ENCODE peak calls at places on chromosome 5, in ten cellular contexts. M, X, G, H, W, R, Y, K, A and J are unnamed samples.

GRCh38 chr5:156640751-156641241 is 209.3 kb upstream of the PPP1R2B start:
- DNase-seq in M (no peak), X (no peak), G (no peak), H (no peak), W (no peak), R (peak), Y (no peak), K (peak), A (no peak), J (no peak)

GRCh38 chr5:76270214-76270613 is 132.9 kb upstream of the IQGAP2 start:
- DNase-seq in M (no peak), X (no peak), G (no peak), H (peak), W (no peak), R (no peak), Y (no peak), K (no peak), A (no peak), J (no peak)

GRCh38 chr5:171336486-171337206 is 27.6 kb downstream of the TLX3 start:
- DNase-seq in M (peak), X (peak), G (no peak), H (peak), W (peak), R (peak), Y (peak), K (peak), A (peak), J (no peak)

GRCh38 chr5:1799110-1799601 is 481 bp downstream of the MRPL36 start:
- DNase-seq in M (no peak), X (peak), G (no peak), H (peak), W (no peak), R (peak), Y (peak), K (no peak), A (peak), J (no peak)

GRCh38 chr5:109922396-109922995 is 232.8 kb downstream of the MAN2A1 start:
- DNase-seq in M (no peak), X (no peak), G (no peak), H (no peak), W (no peak), R (no peak), Y (peak), K (no peak), A (no peak), J (no peak)

GRCh38 chr5:10672285-10673044 is 88.6 kb downstream of the DAP start:
- DNase-seq in M (no peak), X (no peak), G (no peak), H (no peak), W (no peak), R (no peak), Y (no peak), K (no peak), A (no peak), J (no peak)

GRCh38 chr5:56269216-56269927 is 36.2 kb upstream of the ANKRD55 start:
- DNase-seq in M (no peak), X (peak), G (peak), H (peak), W (peak), R (peak), Y (peak), K (peak), A (no peak), J (no peak)

GRCh38 chr5:55866934-55867333 is 15.8 kb downstream of the IL31RA start:
- DNase-seq in M (no peak), X (no peak), G (no peak), H (no peak), W (no peak), R (no peak), Y (no peak), K (no peak), A (no peak), J (no peak)

GRCh38 chr5:96977228-96977627 is 41.3 kb downstream of the LNPEP start:
- DNase-seq in M (no peak), X (no peak), G (no peak), H (no peak), W (no peak), R (no peak), Y (no peak), K (no peak), A (no peak), J (no peak)

GRCh38 chr5:116876240-116876840 is 301.7 kb upstream of the SEMA6A start:
- DNase-seq in M (no peak), X (no peak), G (no peak), H (no peak), W (no peak), R (no peak), Y (no peak), K (no peak), A (no peak), J (no peak)

GRCh38 chr5:176986280-176986679 is 20.3 kb downstream of the UIMC1 start:
- DNase-seq in M (no peak), X (no peak), G (no peak), H (no peak), W (no peak), R (no peak), Y (no peak), K (no peak), A (no peak), J (no peak)

GRCh38 chr5:154076240-154076922 is 37.6 kb downstream of the MFAP3 start:
- DNase-seq in M (no peak), X (no peak), G (no peak), H (no peak), W (no peak), R (no peak), Y (no peak), K (no peak), A (no peak), J (no peak)

GRCh38 chr5:150514708-150515211 is 6.8 kb downstream of the NDST1 start:
- DNase-seq in M (peak), X (no peak), G (no peak), H (no peak), W (no peak), R (no peak), Y (no peak), K (no peak), A (no peak), J (no peak)

GRCh38 chr5:141637693-141638419 is 1.1 kb downstream of the RELL2 start:
- DNase-seq in M (peak), X (peak), G (no peak), H (peak), W (no peak), R (peak), Y (peak), K (no peak), A (peak), J (peak)

GRCh38 chr5:6715758-6716633 is 2.8 kb downstream of the TENT4A start:
- DNase-seq in M (no peak), X (no peak), G (no peak), H (no peak), W (no peak), R (no peak), Y (no peak), K (no peak), A (no peak), J (no peak)

GRCh38 chr5:136133416-136134383 is 1.1 kb downstream of the SMAD5 start:
- DNase-seq in M (peak), X (peak), G (no peak), H (peak), W (peak), R (peak), Y (peak), K (peak), A (peak), J (peak)